ENCODE peak calls at places on chromosomes 1 and 21, in six cellular contexts. C is BJ, V is HFF-Myc, Y is lower lobe of right lung, S is transverse colon, P is fibroblast of lung. F is an unnamed sample.

GRCh38 chr1:27522148-27522859 is 32.3 kb upstream of the WASF2 start:
- DNase-seq in Y (peak), V (no peak), P (peak), C (no peak), S (no peak), F (no peak)

GRCh38 chr1:85484264-85484663 is 19.3 kb upstream of the DDAH1 start:
- DNase-seq in Y (no peak), P (peak), S (no peak), C (no peak), V (no peak), F (no peak)

GRCh38 chr1:116686723-116687368 is 19.3 kb upstream of the IGSF3 start:
- DNase-seq in S (no peak), Y (no peak), V (no peak), C (no peak), P (no peak), F (no peak)

GRCh38 chr1:10868599-10868965 is 72.1 kb upstream of the CASZ1 start:
- DNase-seq in Y (no peak), C (no peak), P (no peak), V (no peak), S (no peak), F (no peak)

GRCh38 chr1:40059960-40060337 is 19.4 kb downstream of the CAP1 start:
- DNase-seq in C (no peak), Y (no peak), S (no peak), V (no peak), P (no peak), F (no peak)

GRCh38 chr1:41246568-41246967 is 4.5 kb upstream of the SCMH1 start:
- DNase-seq in Y (no peak), S (no peak), P (no peak), V (no peak), C (no peak), F (no peak)

GRCh38 chr1:88063605-88064004 is 620.5 kb upstream of the PKN2 start:
- DNase-seq in Y (no peak), S (no peak), P (no peak), V (no peak), C (no peak), F (no peak)

GRCh38 chr1:180627411-180627810 is 4.4 kb upstream of the XPR1 start:
- DNase-seq in C (no peak), V (no peak), S (no peak), P (peak), Y (no peak), F (no peak)

GRCh38 chr1:164637461-164638375 is 78.7 kb downstream of the PBX1 start:
- DNase-seq in S (no peak), Y (no peak), C (peak), P (peak), V (no peak), F (no peak)

GRCh38 chr1:15218287-15219279 is 28.4 kb upstream of the FHAD1 start:
- DNase-seq in P (peak), S (no peak), C (no peak), Y (no peak), V (peak), F (no peak)

GRCh38 chr1:155295183-155295941 is 5.9 kb downstream of the PKLR start:
- DNase-seq in C (no peak), P (no peak), Y (no peak), S (no peak), V (no peak), F (no peak)

GRCh38 chr1:26694597-26695416 is 1.0 kb upstream of the ARID1A start:
- DNase-seq in P (no peak), Y (no peak), S (peak), V (no peak), C (no peak), F (no peak)

GRCh38 chr1:101284622-101285218 is 47.9 kb downstream of the S1PR1 start:
- DNase-seq in S (no peak), C (no peak), P (no peak), Y (no peak), V (no peak), F (no peak)

GRCh38 chr1:106717561-106717960 is 338.9 kb upstream of the PRMT6 start:
- DNase-seq in V (no peak), Y (no peak), P (no peak), C (no peak), S (no peak), F (no peak)

DNA sequence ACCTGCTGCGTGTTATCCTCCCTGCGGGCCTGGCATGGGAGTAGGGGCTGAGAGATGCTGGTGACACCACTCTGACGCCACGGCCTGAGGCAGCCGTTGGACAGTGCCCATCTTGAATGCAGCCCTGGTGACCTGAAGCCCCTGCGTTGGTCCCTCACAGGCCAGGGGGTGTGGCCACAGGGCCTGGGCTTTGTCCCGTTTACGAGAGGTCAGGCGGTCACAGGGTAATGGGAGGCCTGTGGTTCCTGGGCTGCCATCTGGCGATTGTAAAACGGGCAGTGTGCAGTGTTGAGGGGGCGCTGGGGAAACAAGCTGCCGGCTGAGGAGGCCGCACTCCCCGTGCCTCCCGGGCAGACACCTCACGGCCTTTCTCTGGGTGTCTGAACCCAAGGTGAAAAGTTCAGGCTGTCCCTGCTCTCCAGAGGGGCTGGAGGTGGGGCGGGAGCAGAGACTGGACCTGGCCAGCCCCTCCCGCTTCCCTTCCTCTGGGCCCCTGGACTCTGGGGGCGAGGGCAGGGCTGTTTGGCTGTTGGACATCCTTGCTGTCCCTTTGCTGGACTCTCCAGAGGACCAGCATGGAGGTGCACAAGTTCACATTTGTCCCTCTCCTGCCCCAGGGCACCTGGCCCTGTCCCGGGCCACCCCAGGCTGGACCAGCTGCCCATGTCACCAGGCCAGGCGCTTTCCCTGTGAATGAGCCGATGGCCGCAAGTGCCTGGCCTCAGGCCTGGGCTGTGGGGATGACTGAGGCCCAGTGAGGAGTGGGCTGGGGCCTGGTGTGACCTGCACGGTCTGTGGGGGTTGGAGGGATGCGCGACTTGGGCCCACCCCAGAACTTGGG is 42.4 kb downstream of the SKI start:
- DNase-seq in P (no peak), C (no peak), Y (no peak), S (no peak), V (no peak), F (no peak)
- H3K4me3 ChIP-seq in P (no peak), C (no peak), Y (no peak), S (no peak), V (no peak), F (no peak)

GRCh38 chr1:43742026-43742425 is 34.7 kb downstream of the ST3GAL3 start:
- DNase-seq in V (no peak), C (no peak), P (no peak), S (no peak), Y (no peak), F (no peak)
- TF ChIP-seq CTCF in V (no peak), C (no peak), P (no peak), S (no peak), Y (no peak), F (no peak)

DNA sequence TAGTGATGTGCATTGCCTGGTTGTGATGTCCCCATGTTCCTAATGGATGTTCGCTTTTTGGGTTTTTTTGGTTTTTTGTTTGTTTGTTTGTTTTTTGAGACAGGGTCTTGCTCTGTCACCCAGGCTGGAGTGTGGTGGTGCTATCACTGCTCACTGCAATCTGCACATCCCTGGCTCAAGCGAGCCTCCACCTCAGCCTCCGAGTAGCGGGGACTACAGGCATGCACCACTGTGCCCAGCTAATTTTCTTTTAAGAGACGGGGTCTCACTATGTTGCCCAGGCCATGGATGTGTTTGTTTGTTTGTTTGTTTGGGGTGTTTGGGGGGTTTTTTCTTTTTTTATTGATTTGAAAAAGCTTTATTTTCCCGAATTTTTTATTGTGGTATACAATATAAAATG is 2.1 kb downstream of the COL6A2 start:
- DNase-seq in Y (no peak), P (no peak), V (no peak), C (no peak), S (no peak), F (no peak)
- H3K4me3 ChIP-seq in Y (peak), P (peak), V (peak), C (peak), S (peak), F (no peak)

GRCh38 chr1:236748471-236748870 is 46.6 kb upstream of the MTR start:
- DNase-seq in P (no peak), C (no peak), V (no peak), S (no peak), Y (no peak), F (no peak)
- TF ChIP-seq CTCF in P (peak), C (no peak), V (peak), S (no peak), Y (no peak), F (no peak)

GRCh38 chr1:235866207-235866912 is at the start of gene LYST:
- DNase-seq in S (peak), Y (peak), P (peak), C (no peak), V (no peak), F (no peak)

GRCh38 chr1:235866913-235867850 is 476 bp upstream of the LYST start:
- DNase-seq in Y (peak), P (peak), C (peak), V (peak), S (peak), F (peak)

GRCh38 chr1:235865565-235866206 is 1.0 kb downstream of the LYST start:
- DNase-seq in S (no peak), V (no peak), P (no peak), Y (no peak), C (no peak), F (no peak)

GRCh38 chr1:235864965-235865525 is 1.7 kb downstream of the LYST start:
- DNase-seq in P (no peak), Y (no peak), C (no peak), V (no peak), S (no peak), F (no peak)

DNA sequence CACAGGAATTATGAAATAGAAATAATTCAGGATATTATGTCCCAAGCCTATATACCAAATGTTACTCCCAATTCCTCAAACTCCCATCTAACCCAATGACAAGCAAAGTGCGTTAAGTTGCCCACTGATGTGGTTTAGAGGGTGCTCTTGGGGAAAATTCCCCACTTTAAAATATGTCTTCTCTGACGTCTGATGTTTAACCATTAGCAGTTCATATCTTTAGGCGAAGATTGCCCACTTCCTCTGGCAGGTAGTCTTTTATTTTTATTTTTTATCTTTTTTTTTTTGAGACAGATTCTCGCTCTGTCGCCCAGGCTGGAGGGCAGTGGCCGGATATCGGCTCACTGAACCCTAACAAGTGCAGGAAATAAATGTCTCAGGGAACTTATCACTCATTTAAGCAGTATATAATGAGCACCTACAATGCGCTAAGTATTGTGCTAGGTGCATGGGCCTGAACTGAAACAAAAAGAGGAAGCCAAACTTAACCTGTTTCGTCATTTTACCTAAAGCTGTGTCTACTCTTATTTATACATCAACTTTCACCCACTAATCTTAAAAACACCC is 1.3 kb upstream of the LYST start:
- DNase-seq in V (no peak), S (no peak), C (no peak), Y (no peak), P (no peak), F (no peak)
- H3K4me3 ChIP-seq in V (peak), S (no peak), C (no peak), Y (peak), P (no peak), F (peak)

DNA sequence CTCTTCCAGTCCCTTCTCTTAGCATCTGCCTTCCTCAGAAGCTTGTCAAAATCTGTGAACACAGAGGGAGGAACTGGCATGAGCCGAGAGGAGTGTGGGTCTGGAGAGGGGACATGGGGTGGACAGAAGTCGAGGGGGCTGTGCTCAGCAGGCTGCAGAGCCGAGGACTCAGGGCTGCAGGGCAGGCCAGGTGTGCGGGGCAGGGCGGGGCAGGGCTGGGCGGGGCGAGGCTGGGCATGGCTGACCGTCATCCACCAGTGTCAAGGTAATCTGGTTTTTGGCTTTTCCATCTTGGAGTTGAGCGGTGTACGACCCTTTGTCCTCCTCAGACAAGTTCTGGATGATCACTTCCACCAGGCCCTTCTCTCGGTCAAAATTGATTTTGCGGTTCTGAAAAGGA is 44.0 kb downstream of the MYOM3 start:
- DNase-seq in C (no peak), V (no peak), S (no peak), Y (no peak), P (no peak), F (no peak)
- TF ChIP-seq CTCF in C (no peak), V (no peak), S (no peak), Y (no peak), P (no peak), F (no peak)

GRCh38 chr1:13512472-13512871 is 1.3 kb downstream of the LRRC38 start:
- DNase-seq in S (no peak), P (no peak), V (no peak), C (no peak), Y (no peak), F (no peak)
- H3K4me3 ChIP-seq in S (no peak), P (no peak), V (no peak), C (no peak), Y (no peak), F (no peak)

GRCh38 chr1:25117233-25117823 is 115.0 kb downstream of the SYF2 start:
- DNase-seq in C (no peak), S (peak), P (no peak), Y (no peak), V (no peak), F (no peak)
- TF ChIP-seq CTCF in C (no peak), S (peak), P (no peak), Y (no peak), V (peak), F (peak)

DNA sequence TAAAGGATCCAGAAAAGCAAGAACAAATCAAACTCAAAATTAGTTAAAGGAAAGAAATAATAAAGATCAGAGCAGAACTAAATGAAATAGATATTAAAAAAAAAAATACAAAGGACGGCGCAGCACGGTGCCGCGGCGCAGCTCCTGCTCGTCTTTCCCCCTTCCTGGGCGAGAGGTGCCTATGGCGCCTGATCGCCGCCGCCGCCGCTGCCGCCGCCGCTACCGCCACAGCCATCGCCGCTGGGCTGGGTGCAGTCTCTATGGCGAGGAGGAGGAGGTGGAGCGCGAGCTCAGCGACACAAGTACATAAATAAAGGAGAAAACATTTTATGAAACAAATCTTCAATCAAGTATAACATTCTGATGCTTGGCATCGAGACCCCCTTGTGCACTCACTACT is 77.6 kb upstream of the VANGL1 start:
- DNase-seq in C (no peak), V (no peak), S (no peak), Y (no peak), P (peak), F (no peak)
- H3K4me3 ChIP-seq in C (no peak), V (peak), S (no peak), Y (no peak), P (no peak), F (peak)

GRCh38 chr1:110148961-110149360 is 1.3 kb upstream of the SLC6A17 start:
- DNase-seq in Y (no peak), V (no peak), C (no peak), S (no peak), P (no peak), F (no peak)
- TF ChIP-seq CTCF in Y (no peak), V (peak), C (peak), S (no peak), P (peak), F (peak)

F was measured in retinal pigment epithelial cell.